ENCODE peak calls at places on chromosomes 7 and 10, in ten cellular contexts. A is neuronal stem cell; C is CD8-positive, alpha-beta T cell; X is lung; I is small intestine; U is brain microvascular endothelial cell; V is tibial nerve; G is tibial artery; E is GM12878; S is cardiac muscle cell. H is an unnamed sample. For H3K36me3 and H3K27me3, the result is how much of the 10 kb centered on the place peaks cover.

GRCh38 chr7:142872106-142872675 is 13.4 kb downstream of the TRPV6 start:
- DNase-seq in A (no peak), C (no peak), X (no peak), I (no peak), U (no peak), V (no peak), G (no peak), E (no peak), S (no peak), H (no peak)

GRCh38 chr10:74047304-74047703 is 49.4 kb downstream of the VCL start:
- DNase-seq in A (no peak), C (no peak), X (no peak), I (no peak), U (no peak), V (no peak), G (no peak), E (no peak), S (peak), H (no peak)

GRCh38 chr7:81624021-81624630 is 145.7 kb downstream of the HGF start:
- DNase-seq in A (no peak), C (no peak), X (no peak), I (no peak), U (no peak), V (no peak), G (no peak), E (no peak), S (no peak), H (no peak)

GRCh38 chr10:132145002-132145401 is 41.7 kb upstream of the DPYSL4 start:
- DNase-seq in A (no peak), C (no peak), X (no peak), I (no peak), U (no peak), V (no peak), G (no peak), E (no peak), S (no peak), H (no peak)

GRCh38 chr10:79156334-79157274 is 87.8 kb downstream of the ZMIZ1 start:
- DNase-seq in A (no peak), C (no peak), X (no peak), I (no peak), U (no peak), V (no peak), G (no peak), E (no peak), S (no peak), H (no peak)

GRCh38 chr7:30682131-30683083 is at the start of gene CRHR2:
- DNase-seq in A (peak), C (peak), X (no peak), I (no peak), U (no peak), V (no peak), G (no peak), E (no peak), S (no peak), H (peak)

GRCh38 chr7:27155816-27156507 is 513 bp downstream of the HOXA7 start:
- DNase-seq in A (no peak), C (no peak), X (no peak), I (no peak), U (no peak), V (no peak), G (no peak), E (no peak), S (no peak), H (peak)

GRCh38 chr7:106075937-106076336 is 36.2 kb downstream of the SYPL1 start:
- DNase-seq in A (no peak), C (no peak), X (no peak), I (no peak), U (no peak), V (no peak), G (no peak), E (no peak), S (no peak), H (no peak)

GRCh38 chr7:65301007-65301406 is 72.6 kb upstream of the ZNF92 start:
- DNase-seq in A (no peak), C (no peak), X (no peak), I (no peak), U (no peak), V (no peak), G (no peak), E (no peak), S (no peak), H (no peak)

GRCh38 chr7:42162560-42163325 is 74.3 kb downstream of the GLI3 start:
- DNase-seq in A (no peak), C (no peak), X (no peak), I (no peak), U (no peak), V (no peak), G (no peak), E (no peak), S (peak), H (no peak)

GRCh38 chr7:101099969-101100781 is 14.9 kb downstream of the TRIM56 start:
- DNase-seq in A (peak), C (no peak), X (peak), I (peak), U (peak), V (peak), G (peak), E (no peak), S (peak), H (peak)

GRCh38 chr7:44629825-44630580 is 23.6 kb downstream of the OGDH start:
- DNase-seq in A (no peak), C (no peak), X (no peak), I (no peak), U (no peak), V (no peak), G (no peak), E (no peak), S (no peak), H (no peak)

GRCh38 chr7:117014099-117014656 is 60.9 kb downstream of the ST7 start:
- DNase-seq in A (no peak), C (no peak), X (no peak), I (no peak), U (no peak), V (no peak), G (no peak), E (no peak), S (no peak), H (no peak)

GRCh38 chr10:25175527-25176420 is 973 bp downstream of the GPR158 start:
- DNase-seq in A (peak), C (no peak), X (no peak), I (no peak), U (no peak), V (no peak), G (no peak), E (no peak), S (peak), H (peak)

GRCh38 chr10:123081896-123082295 is 53.9 kb upstream of the HMX3 start:
- DNase-seq in A (no peak), C (no peak), X (no peak), I (no peak), U (no peak), V (no peak), G (no peak), E (no peak), S (no peak), H (peak)

GRCh38 chr7:120997902-120998301 is 9.4 kb downstream of the CPED1 start:
- DNase-seq in A (no peak), C (no peak), X (no peak), I (no peak), U (no peak), V (no peak), G (peak), E (no peak), S (no peak), H (no peak)

GRCh38 chr7:134870156-134870555 is 90.7 kb downstream of the CALD1 start:
- DNase-seq in A (no peak), C (no peak), X (no peak), I (no peak), U (no peak), V (no peak), G (no peak), E (no peak), S (no peak), H (no peak)

GRCh38 chr7:134859783-134860182 is 80.3 kb downstream of the CALD1 start:
- DNase-seq in A (no peak), C (no peak), X (no peak), I (no peak), U (no peak), V (no peak), G (no peak), E (no peak), S (no peak), H (no peak)

GRCh38 chr7:134866581-134866980 is 87.1 kb downstream of the CALD1 start:
- DNase-seq in A (peak), C (no peak), X (no peak), I (no peak), U (no peak), V (no peak), G (no peak), E (no peak), S (peak), H (no peak)

GRCh38 chr7:134870781-134871180 is 91.3 kb downstream of the CALD1 start:
- DNase-seq in A (no peak), C (no peak), X (no peak), I (no peak), U (no peak), V (no peak), G (no peak), E (no peak), S (no peak), H (no peak)

DNA sequence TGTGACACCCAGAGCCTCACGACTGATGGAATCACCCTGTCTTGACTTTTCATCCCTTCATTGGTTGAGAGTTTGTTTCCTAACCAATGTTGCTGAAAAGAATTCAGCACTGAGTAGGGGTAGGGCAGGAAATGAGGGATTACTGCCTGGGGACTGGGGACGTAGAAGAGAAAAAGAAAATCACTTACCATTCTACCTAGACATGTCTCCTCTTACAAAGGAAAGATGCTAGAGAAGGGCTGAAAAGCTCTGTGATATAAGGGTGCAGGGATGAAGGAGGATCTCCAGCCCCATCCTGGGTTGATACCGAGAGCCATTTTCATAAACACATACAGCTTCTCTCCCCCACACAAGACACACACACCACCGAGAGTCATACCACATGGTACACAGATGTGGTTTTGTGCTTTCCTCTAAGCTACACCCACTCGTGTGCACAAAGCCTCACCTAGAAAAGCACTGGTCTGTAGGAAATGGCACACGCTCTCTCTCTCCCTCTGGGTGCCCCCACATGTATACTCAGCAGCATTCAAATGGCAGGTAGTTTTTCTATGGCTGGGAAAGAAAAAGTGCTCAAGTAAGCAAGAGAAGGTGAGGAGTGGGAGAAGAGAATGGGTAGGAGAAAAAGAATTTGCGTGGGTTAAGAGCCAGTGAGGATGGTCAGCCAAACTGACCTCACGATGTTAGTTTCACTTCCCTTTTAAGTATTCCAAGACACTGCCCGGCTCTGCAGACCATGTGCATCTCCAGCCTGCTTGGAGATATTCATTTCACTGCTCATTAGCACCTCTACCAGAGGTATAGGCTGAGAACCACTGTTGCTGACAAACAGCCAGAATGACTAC is 85.8 kb downstream of the CALD1 start:
- DNase-seq in A (no peak), C (no peak), X (no peak), I (no peak), U (peak), V (no peak), G (no peak), E (peak), S (peak), H (peak)
- H3K4me3 ChIP-seq in A (no peak), C (peak), X (no peak), I (no peak), U (peak), V (peak), G (peak), E (no peak), S (no peak), H (no peak)

GRCh38 chr10:92001995-92002394 is 78.4 kb downstream of the BTAF1 start:
- DNase-seq in A (no peak), C (no peak), X (no peak), I (no peak), U (no peak), V (no peak), G (no peak), E (no peak), S (no peak), H (no peak)

GRCh38 chr10:91992026-91992425 is 68.5 kb downstream of the BTAF1 start:
- DNase-seq in A (no peak), C (no peak), X (no peak), I (no peak), U (no peak), V (no peak), G (no peak), E (no peak), S (no peak), H (no peak)

GRCh38 chr10:91996266-91996665 is 72.7 kb downstream of the BTAF1 start:
- DNase-seq in A (no peak), C (no peak), X (no peak), I (no peak), U (no peak), V (no peak), G (no peak), E (no peak), S (no peak), H (no peak)
- H3K36me3 ChIP-seq in A (half or more), C (under half), X (under half), I (under half), U (under half), V (under half), G (half or more), E (under half), S (half or more), H (under half)

GRCh38 chr10:93850484-93851015 is 43.2 kb upstream of the SLC35G1 start:
- DNase-seq in A (no peak), C (no peak), X (no peak), I (no peak), U (no peak), V (no peak), G (no peak), E (no peak), S (no peak), H (no peak)

GRCh38 chr10:93849605-93850004 is 44.2 kb upstream of the SLC35G1 start:
- DNase-seq in A (no peak), C (no peak), X (no peak), I (no peak), U (no peak), V (no peak), G (no peak), E (no peak), S (no peak), H (peak)

GRCh38 chr10:93841930-93842329 is 51.8 kb upstream of the SLC35G1 start:
- DNase-seq in A (peak), C (no peak), X (no peak), I (no peak), U (no peak), V (no peak), G (no peak), E (no peak), S (no peak), H (peak)

GRCh38 chr10:93844979-93845626 is 48.7 kb upstream of the SLC35G1 start:
- DNase-seq in A (no peak), C (no peak), X (no peak), I (no peak), U (no peak), V (no peak), G (no peak), E (no peak), S (no peak), H (no peak)
- H3K27me3 ChIP-seq in A (under half), C (under half), X (under half), I (under half), U (under half), V (under half), G (under half), E (under half), S (under half), H (half or more)

DNA sequence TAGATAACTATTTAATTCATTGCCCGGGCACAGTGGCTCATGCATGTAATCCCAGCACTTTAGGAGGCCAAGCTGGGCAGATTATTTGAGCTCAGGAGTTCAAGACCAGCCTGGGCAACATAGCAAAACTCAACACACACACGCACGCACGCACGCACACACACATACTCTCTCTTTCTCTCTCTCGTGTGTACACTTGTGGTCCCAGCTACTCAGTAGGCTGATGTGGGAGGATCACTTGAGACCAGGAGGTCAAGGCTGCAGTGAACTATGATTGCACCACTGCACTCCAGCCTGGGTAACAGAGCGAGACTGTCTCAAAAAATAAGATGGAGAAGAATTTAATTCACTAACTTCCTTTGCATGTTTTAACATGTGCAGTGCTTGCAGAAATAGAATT is 38.1 kb downstream of the PTPN12 start:
- DNase-seq in A (no peak), C (no peak), X (no peak), I (no peak), U (no peak), V (no peak), G (no peak), E (no peak), S (no peak), H (no peak)
- H3K4me3 ChIP-seq in A (no peak), C (no peak), X (no peak), I (no peak), U (no peak), V (no peak), G (no peak), E (no peak), S (no peak), H (no peak)